ENCODE peak calls at places on chromosomes 16 and 17, in seven cellular contexts. G is lung; V is KG1; Z is CD8-positive, alpha-beta T cell; P is iris pigment epithelial cell; J is NCI-H1930; R is T-helper 9 cell. F is an unnamed sample.

GRCh38 chr17:50596191-50597037 is 35.9 kb downstream of the CACNA1G start:
- DNase-seq in G (no peak), V (no peak), Z (no peak), P (no peak), J (no peak), R (no peak), F (no peak)

GRCh38 chr16:87435399-87436224 is 43.5 kb downstream of the MAP1LC3B start:
- DNase-seq in G (no peak), V (no peak), Z (no peak), P (peak), J (no peak), R (no peak), F (no peak)

GRCh38 chr16:57619133-57619605 is 9.3 kb upstream of the ADGRG1 start:
- DNase-seq in G (no peak), V (no peak), Z (no peak), P (no peak), J (no peak), R (no peak), F (no peak)

GRCh38 chr17:67294451-67295199 is 49.6 kb upstream of the HELZ start:
- DNase-seq in G (no peak), V (no peak), Z (no peak), P (no peak), J (no peak), R (no peak), F (no peak)

GRCh38 chr17:22374741-22375140 is 682.4 kb downstream of the KCNJ18 start:
- DNase-seq in G (no peak), V (no peak), Z (no peak), P (no peak), J (no peak), R (no peak), F (no peak)

GRCh38 chr16:27720731-27721547 is 171.0 kb downstream of the KATNIP start:
- DNase-seq in G (no peak), V (no peak), Z (no peak), P (no peak), J (no peak), R (no peak), F (no peak)

GRCh38 chr17:17387461-17388362 is 84.5 kb downstream of the NT5M start:
- DNase-seq in G (peak), V (no peak), Z (no peak), P (no peak), J (no peak), R (no peak), F (peak)

GRCh38 chr16:67879462-67879861 is 5.2 kb upstream of the NRN1L start:
- DNase-seq in G (no peak), V (no peak), Z (no peak), P (no peak), J (no peak), R (no peak), F (no peak)

GRCh38 chr16:57837305-57838125 is 35.2 kb upstream of the KIFC3 start:
- DNase-seq in G (no peak), V (no peak), Z (no peak), P (no peak), J (no peak), R (no peak), F (no peak)

F was measured in HepG2.